ENCODE peak calls at places on chromosomes 12 and 14, in five cellular contexts. D is tibial nerve; X is cardiac muscle cell; L is effector memory CD4-positive, alpha-beta T cell; I is RWPE1. S is an unnamed sample.

GRCh38 chr12:48980953-48981756 is 3.0 kb downstream of the WNT1 start:
- DNase-seq in D (no peak), X (no peak), L (peak), I (no peak), S (peak)

GRCh38 chr12:52900166-52900895 is 4.5 kb downstream of the KRT8 start:
- DNase-seq in D (no peak), X (no peak), L (no peak), I (no peak), S (no peak)

GRCh38 chr12:102948941-102949352 is 8.5 kb upstream of the ASCL1 start:
- DNase-seq in D (peak), X (peak), L (no peak), I (peak), S (peak)

GRCh38 chr12:47812797-47813490 is 6.8 kb downstream of the HDAC7 start:
- DNase-seq in D (peak), X (peak), L (peak), I (peak), S (no peak)

GRCh38 chr12:75613981-75614380 is 102.6 kb upstream of the KRR1 start:
- DNase-seq in D (no peak), X (no peak), L (no peak), I (no peak), S (no peak)

GRCh38 chr14:49880267-49881064 is 12.4 kb upstream of the ARF6 start:
- DNase-seq in D (no peak), X (no peak), L (no peak), I (no peak), S (no peak)

GRCh38 chr12:97308576-97309198 is 153.9 kb upstream of the RMST start:
- DNase-seq in D (peak), X (peak), L (no peak), I (peak), S (no peak)

GRCh38 chr14:68757618-68758081 is 35.2 kb downstream of the ZFP36L1 start:
- DNase-seq in D (peak), X (no peak), L (no peak), I (no peak), S (no peak)

GRCh38 chr12:17588968-17589367 is 501.0 kb downstream of the RERGL start:
- DNase-seq in D (no peak), X (peak), L (no peak), I (no peak), S (peak)

GRCh38 chr12:16573652-16574077 is 32.3 kb downstream of the LMO3 start:
- DNase-seq in D (peak), X (peak), L (no peak), I (peak), S (peak)

GRCh38 chr14:36617824-36618223 is 35.4 kb upstream of the NKX2-8 start:
- DNase-seq in D (no peak), X (no peak), L (no peak), I (no peak), S (no peak)

GRCh38 chr14:60317609-60318008 is 68.6 kb downstream of the PPM1A start:
- DNase-seq in D (no peak), X (no peak), L (no peak), I (no peak), S (peak)

GRCh38 chr12:6089041-6089823 is 35.2 kb downstream of the VWF start:
- DNase-seq in D (no peak), X (no peak), L (no peak), I (peak), S (no peak)

GRCh38 chr12:106192659-106193403 is 54.1 kb upstream of the NUAK1 start:
- DNase-seq in D (peak), X (no peak), L (no peak), I (no peak), S (no peak)

GRCh38 chr12:22409071-22409951 is 74.8 kb upstream of the ST8SIA1 start:
- DNase-seq in D (no peak), X (peak), L (peak), I (no peak), S (peak)

GRCh38 chr14:38623661-38624060 is 367.8 kb upstream of the CLEC14A start:
- DNase-seq in D (no peak), X (no peak), L (no peak), I (no peak), S (no peak)

GRCh38 chr14:70955543-70956480 is 48.6 kb downstream of the PCNX1 start:
- DNase-seq in D (no peak), X (peak), L (peak), I (peak), S (peak)

GRCh38 chr12:45243963-45244362 is 28.1 kb downstream of the ANO6 start:
- DNase-seq in D (no peak), X (no peak), L (no peak), I (no peak), S (no peak)

GRCh38 chr14:95274283-95274682 is 45.4 kb downstream of the CLMN start:
- DNase-seq in D (no peak), X (no peak), L (no peak), I (no peak), S (no peak)

GRCh38 chr14:31887929-31888580 is 189.0 kb upstream of the ARHGAP5 start:
- DNase-seq in D (no peak), X (no peak), L (no peak), I (no peak), S (no peak)

GRCh38 chr14:75689012-75689411 is 28.0 kb downstream of the TTLL5 start:
- DNase-seq in D (peak), X (no peak), L (no peak), I (no peak), S (no peak)

GRCh38 chr12:54259194-54260011 is 20.5 kb downstream of the CBX5 start:
- DNase-seq in D (peak), X (peak), L (no peak), I (peak), S (peak)

GRCh38 chr12:48780381-48781025 is 8.4 kb downstream of the ADCY6 start:
- DNase-seq in D (no peak), X (no peak), L (no peak), I (no peak), S (no peak)

GRCh38 chr12:75722714-75723200 is 211.3 kb upstream of the KRR1 start:
- DNase-seq in D (peak), X (no peak), L (peak), I (peak), S (no peak)

GRCh38 chr14:68442828-68443460 is 349.9 kb downstream of the ZFP36L1 start:
- DNase-seq in D (peak), X (no peak), L (no peak), I (no peak), S (no peak)

GRCh38 chr14:102424520-102424919 is 61.8 kb downstream of the TECPR2 start:
- DNase-seq in D (no peak), X (no peak), L (no peak), I (no peak), S (no peak)

GRCh38 chr12:25005376-25005775 is 56.5 kb upstream of the BCAT1 start:
- DNase-seq in D (no peak), X (no peak), L (no peak), I (no peak), S (no peak)

DNA sequence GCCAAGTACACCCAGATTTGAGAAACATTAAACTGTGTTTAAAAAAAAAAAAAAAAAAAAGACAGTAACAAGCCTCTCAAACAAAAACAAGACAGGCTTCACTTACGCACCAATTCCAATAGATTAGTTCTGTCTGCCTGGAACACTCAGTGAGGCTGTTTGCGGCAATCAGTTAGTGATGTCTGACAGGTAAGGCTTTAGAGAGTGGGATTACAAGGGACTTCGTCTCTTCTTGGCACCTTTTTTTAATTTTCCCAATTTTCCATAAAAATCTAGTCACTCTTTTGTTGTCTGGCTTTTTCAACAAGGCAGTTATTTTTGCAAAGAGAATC is 79.6 kb downstream of the NCOR2 start:
- DNase-seq in D (no peak), X (peak), L (no peak), I (no peak), S (no peak)
- H3K27ac ChIP-seq in D (peak), X (peak), L (no peak), I (peak), S (no peak)

GRCh38 chr12:111773801-111774551 is 7.2 kb downstream of the ALDH2 start:
- DNase-seq in D (peak), X (no peak), L (no peak), I (peak), S (peak)
- H3K27ac ChIP-seq in D (peak), X (peak), L (no peak), I (peak), S (no peak)

DNA sequence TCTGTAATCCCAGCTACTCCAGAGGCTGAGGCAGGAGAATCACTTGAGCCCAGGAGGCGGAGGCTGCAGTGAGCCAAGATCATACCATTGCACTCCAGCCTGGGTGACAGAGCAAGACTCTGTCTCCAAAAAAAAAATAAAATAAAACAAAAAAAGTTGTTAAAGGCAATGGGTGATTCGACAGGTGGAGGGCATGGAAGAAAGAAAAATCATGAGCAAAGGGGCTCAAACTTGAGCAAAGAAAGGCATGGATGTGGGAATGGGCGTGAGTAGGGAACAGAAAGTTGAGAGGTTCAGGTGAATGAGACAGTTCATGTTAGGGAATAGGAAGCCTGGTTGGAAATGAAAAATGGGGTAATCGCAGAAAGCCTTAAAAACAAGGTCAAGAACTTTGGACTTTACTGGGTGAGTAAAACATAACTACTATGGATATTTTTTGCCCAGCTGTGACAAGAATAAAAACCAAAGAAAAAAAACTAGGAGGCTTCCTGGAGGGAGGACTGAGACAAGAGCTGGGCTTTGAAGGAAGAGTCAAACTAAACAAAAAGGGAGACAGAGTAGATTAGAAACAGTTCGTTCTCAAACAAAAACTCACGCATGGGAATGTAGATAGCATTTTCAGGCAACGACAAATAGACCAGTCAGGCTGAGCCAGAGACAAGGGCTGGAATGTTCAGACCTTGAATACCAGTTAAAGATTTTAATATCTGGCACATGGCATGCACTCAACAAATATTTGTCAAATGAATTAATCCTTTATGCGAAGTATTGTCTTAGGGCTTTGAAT is 18.8 kb downstream of the PYM1 start:
- DNase-seq in D (no peak), X (no peak), L (no peak), I (no peak), S (no peak)
- H3K27ac ChIP-seq in D (peak), X (peak), L (no peak), I (no peak), S (no peak)

DNA sequence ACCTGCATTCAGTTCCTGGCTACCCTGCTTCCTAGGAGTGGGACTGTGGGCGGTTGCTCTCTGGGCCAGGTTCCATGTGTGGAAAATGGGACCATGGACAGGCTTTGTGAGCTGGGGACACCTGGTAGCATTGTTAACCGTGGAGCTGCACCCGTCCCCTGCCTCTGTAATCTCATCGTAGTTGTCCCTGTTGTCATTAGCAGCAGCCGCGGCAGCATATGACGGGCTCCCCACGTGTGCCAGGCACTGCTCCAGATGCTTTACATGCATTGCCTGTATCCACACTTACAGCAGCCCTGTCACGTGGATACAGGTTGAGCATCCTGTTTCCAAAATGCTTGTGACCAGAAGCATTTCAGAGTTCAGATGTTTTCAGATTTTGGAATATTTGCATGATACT is 54.4 kb downstream of the ELK3 start:
- DNase-seq in D (no peak), X (no peak), L (no peak), I (no peak), S (no peak)
- H3K27ac ChIP-seq in D (no peak), X (no peak), L (no peak), I (peak), S (no peak)

GRCh38 chr12:64685076-64685475 is 74.1 kb downstream of the GNS start:
- DNase-seq in D (no peak), X (no peak), L (no peak), I (no peak), S (no peak)
- H3K27ac ChIP-seq in D (no peak), X (no peak), L (peak), I (no peak), S (no peak)

DNA sequence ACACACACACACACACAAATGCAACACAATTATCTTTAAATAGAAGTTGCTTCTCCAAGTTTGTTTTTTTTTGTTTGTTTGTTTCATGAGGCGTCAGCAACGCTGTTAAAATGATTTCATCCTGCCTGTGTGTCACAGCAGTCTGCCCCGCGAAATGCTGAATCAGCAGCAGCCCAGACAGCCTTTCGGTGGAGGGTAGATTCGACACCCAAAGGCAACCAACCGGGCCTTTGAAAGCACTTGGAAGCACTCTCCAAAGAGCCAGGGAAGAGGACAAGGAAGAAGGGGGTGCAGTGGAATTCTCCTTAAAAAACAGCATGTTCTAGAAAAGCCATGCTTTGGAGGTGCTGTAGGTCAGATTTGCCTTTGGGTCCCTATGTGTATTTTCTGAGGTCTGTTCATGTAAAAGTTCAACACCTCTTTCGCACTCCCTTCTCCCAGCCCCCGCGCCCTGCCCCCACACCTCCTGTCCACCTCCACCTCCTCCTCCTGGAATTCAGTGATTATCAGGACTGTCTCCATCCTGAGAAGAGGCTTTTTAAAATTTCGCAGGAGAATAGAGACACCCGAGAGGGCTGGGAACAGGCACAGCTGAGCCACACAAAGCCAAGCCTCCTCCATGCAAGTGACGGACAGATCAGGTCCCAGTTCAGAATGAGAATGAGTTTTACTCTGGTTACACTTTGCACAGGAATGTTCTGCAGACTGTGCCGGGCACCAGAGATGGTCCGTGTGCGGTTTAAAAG is 177.8 kb downstream of the ETV6 start:
- DNase-seq in D (no peak), X (peak), L (no peak), I (no peak), S (no peak)
- H3K27ac ChIP-seq in D (no peak), X (peak), L (peak), I (no peak), S (no peak)

GRCh38 chr12:40831916-40832315 is 139.7 kb downstream of the CNTN1 start:
- DNase-seq in D (no peak), X (no peak), L (no peak), I (peak), S (no peak)
- H3K27ac ChIP-seq in D (no peak), X (no peak), L (no peak), I (no peak), S (no peak)

DNA sequence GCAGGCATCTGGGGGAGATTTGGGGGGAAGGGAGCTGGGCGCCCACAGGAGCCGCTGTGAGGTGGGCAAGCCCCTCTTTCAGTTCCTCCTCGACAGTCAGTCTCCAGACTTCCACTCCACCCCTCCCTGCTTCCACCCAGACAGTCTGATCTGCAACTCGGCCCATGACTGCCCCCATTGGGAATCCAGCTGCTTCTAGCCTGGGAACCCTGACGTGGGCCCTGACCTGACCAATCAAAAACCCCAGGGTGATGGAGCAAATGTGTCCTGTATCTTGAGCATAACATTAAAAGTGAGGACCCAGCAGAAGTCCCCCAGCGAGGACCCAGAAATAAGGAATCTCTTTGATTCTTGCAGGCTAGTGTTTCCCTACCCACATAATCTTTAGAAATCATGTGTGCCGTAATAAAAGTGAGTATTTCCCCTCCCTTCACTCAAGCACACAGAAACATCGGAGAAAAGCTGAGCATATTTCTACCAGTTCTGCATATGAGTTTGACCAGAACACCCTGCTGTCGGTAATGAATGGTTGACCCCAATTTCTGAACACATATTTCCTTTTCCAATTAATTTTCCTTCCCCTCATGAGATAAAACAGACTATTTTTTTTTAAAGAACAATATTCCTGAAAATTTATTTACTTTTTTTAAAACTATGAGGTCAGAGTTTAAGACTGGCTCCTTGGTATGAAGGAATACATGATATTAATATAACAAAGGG is 6.4 kb downstream of the SSH1 start:
- DNase-seq in D (no peak), X (no peak), L (no peak), I (no peak), S (peak)
- H3K27ac ChIP-seq in D (peak), X (peak), L (no peak), I (peak), S (peak)

S was measured in WERI-Rb-1.